ENCODE peak calls at places on chromosomes 2 and 18, in six cellular contexts. L, K, B, U, W and E are unnamed samples.

GRCh38 chr2:70938580-70938938 is 2.9 kb downstream of the ATP6V1B1 start:
- DNase-seq in L (no peak), K (no peak), B (no peak), U (no peak), W (no peak), E (no peak)

GRCh38 chr2:45543257-45543656 is 67.8 kb downstream of the SRBD1 start:
- DNase-seq in L (no peak), K (no peak), B (no peak), U (no peak), W (no peak), E (no peak)

GRCh38 chr2:113878743-113879142 is 11.1 kb upstream of the ACTR3 start:
- DNase-seq in L (no peak), K (no peak), B (no peak), U (no peak), W (peak; percentile 17), E (no peak)

GRCh38 chr2:208033701-208034502 is 8.6 kb upstream of the PLEKHM3 start:
- DNase-seq in L (no peak), K (peak; percentile 55), B (peak; percentile 51), U (peak; percentile 70), W (no peak), E (peak; percentile 80)

GRCh38 chr2:80238692-80239469 is 65.7 kb downstream of the LRRTM1 start:
- DNase-seq in L (no peak), K (peak; percentile 80), B (peak; percentile 49), U (peak; percentile 58), W (peak; percentile 24), E (no peak)

GRCh38 chr2:61664190-61664589 is 126.0 kb upstream of the XPO1 start:
- DNase-seq in L (no peak), K (no peak), B (no peak), U (no peak), W (no peak), E (no peak)

GRCh38 chr2:118774458-118775133 is 72.9 kb downstream of the EN1 start:
- DNase-seq in L (no peak), K (peak; percentile 88), B (peak; percentile 83), U (peak; percentile 29), W (peak; percentile 75), E (peak; percentile 89)

GRCh38 chr2:16031848-16032159 is 91.5 kb downstream of the MYCN start:
- DNase-seq in L (no peak), K (no peak), B (no peak), U (peak; percentile 70), W (no peak), E (peak; percentile 63)

GRCh38 chr2:190420822-190421221 is 12.7 kb downstream of the MFSD6 start:
- DNase-seq in L (no peak), K (no peak), B (no peak), U (no peak), W (no peak), E (no peak)

GRCh38 chr2:170711196-170711773 is 3.9 kb upstream of the SP5 start:
- DNase-seq in L (no peak), K (no peak), B (no peak), U (no peak), W (no peak), E (no peak)

GRCh38 chr2:10026940-10027569 is 16.3 kb upstream of the KLF11 start:
- DNase-seq in L (peak; percentile 62), K (no peak), B (no peak), U (no peak), W (no peak), E (no peak)

GRCh38 chr2:56182420-56182819 is 1.4 kb upstream of the CCDC85A start:
- DNase-seq in L (no peak), K (no peak), B (no peak), U (no peak), W (no peak), E (no peak)

GRCh38 chr2:172869861-172870260 is 134.2 kb downstream of the RAPGEF4 start:
- DNase-seq in L (no peak), K (no peak), B (no peak), U (no peak), W (no peak), E (no peak)

GRCh38 chr2:215797676-215798075 is 215.7 kb downstream of the MREG start:
- DNase-seq in L (no peak), K (no peak), B (no peak), U (no peak), W (no peak), E (no peak)

GRCh38 chr2:178473931-178474330 is 4.5 kb downstream of the FKBP7 start:
- DNase-seq in L (no peak), K (no peak), B (no peak), U (no peak), W (no peak), E (no peak)

GRCh38 chr2:38810488-38810887 is 32.5 kb downstream of the GEMIN6 start:
- DNase-seq in L (no peak), K (no peak), B (no peak), U (no peak), W (no peak), E (no peak)

GRCh38 chr2:54048117-54048785 is 67.2 kb upstream of the ACYP2 start:
- DNase-seq in L (no peak), K (no peak), B (no peak), U (no peak), W (no peak), E (no peak)

GRCh38 chr2:120832296-120833070 is 96.8 kb downstream of the GLI2 start:
- DNase-seq in L (peak; percentile 48), K (no peak), B (no peak), U (no peak), W (no peak), E (no peak)

GRCh38 chr2:146615778-146616177 is 1229.1 kb upstream of the ACVR2A start:
- DNase-seq in L (no peak), K (no peak), B (no peak), U (no peak), W (no peak), E (no peak)

GRCh38 chr2:33607137-33607781 is 8.2 kb upstream of the FAM98A start:
- DNase-seq in L (no peak), K (peak; percentile 78), B (peak; percentile 25), U (no peak), W (no peak), E (no peak)

GRCh38 chr18:32072321-32072720 is 19.4 kb upstream of the RNF138 start:
- DNase-seq in L (no peak), K (no peak), B (peak; percentile 20), U (no peak), W (no peak), E (no peak)

GRCh38 chr2:9419558-9419957 is 3.8 kb downstream of the ITGB1BP1 start:
- DNase-seq in L (no peak), K (no peak), B (no peak), U (no peak), W (no peak), E (no peak)

GRCh38 chr2:43169091-43169936 is 57.1 kb downstream of the ZFP36L2 start:
- DNase-seq in L (no peak), K (no peak), B (no peak), U (peak; percentile 91), W (no peak), E (no peak)

GRCh38 chr2:112800881-112801583 is 16.7 kb upstream of the IL1A start:
- DNase-seq in L (no peak), K (no peak), B (no peak), U (no peak), W (no peak), E (no peak)

GRCh38 chr2:229083606-229084349 is 187.3 kb downstream of the PID1 start:
- DNase-seq in L (no peak), K (no peak), B (no peak), U (peak; percentile 60), W (no peak), E (no peak)

GRCh38 chr2:198883604-198884003 is 574.1 kb downstream of the SATB2 start:
- DNase-seq in L (no peak), K (no peak), B (no peak), U (no peak), W (no peak), E (no peak)

GRCh38 chr2:42713920-42714319 is 50.0 kb downstream of the OXER1 start:
- DNase-seq in L (no peak), K (no peak), B (no peak), U (no peak), W (no peak), E (no peak)

GRCh38 chr18:46480187-46480586 is 176.8 kb downstream of the LOXHD1 start:
- DNase-seq in L (no peak), K (no peak), B (no peak), U (no peak), W (peak; percentile 54), E (no peak)
- TF ChIP-seq POLR2AphosphoS5 in L (no peak), K (no peak), B (no peak), U (no peak), W (no peak), E (no peak)

DNA sequence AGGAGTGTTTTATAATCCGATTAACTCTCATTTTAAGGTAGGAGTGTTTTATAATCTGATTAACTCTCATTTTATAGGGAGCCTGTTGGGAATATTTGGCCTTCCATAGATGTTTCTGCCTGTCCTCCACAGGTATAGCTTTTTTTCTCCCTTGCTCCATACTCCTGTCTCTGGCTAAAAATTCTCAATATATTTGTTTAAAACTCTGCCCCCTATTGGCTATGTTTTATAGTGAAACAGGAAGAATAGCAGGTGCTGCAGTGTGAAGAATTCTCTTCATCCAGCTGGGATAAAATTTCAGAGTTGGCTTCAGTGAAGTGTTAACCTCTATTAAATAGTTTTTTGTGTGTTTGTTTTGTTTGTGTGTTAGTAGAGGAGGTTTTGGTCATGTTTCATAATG is 1046.0 kb upstream of the TMEFF2 start:
- DNase-seq in L (no peak), K (no peak), B (peak; percentile 1), U (no peak), W (peak; percentile 4), E (no peak)
- TF ChIP-seq CTCF in L (no peak), K (peak; percentile 39), B (no peak), U (peak; percentile 9), W (peak; percentile 54), E (no peak)

GRCh38 chr2:96868555-96869280 is 1.2 kb downstream of the SEMA4C start:
- DNase-seq in L (peak; percentile 97), K (peak; percentile 86), B (peak; percentile 88), U (peak; percentile 85), W (peak; percentile 97), E (peak; percentile 96)
- TF ChIP-seq EP300 in L (no peak), K (no peak), B (no peak), U (no peak), W (no peak), E (no peak)

GRCh38 chr18:77087391-77088141 is 45.0 kb downstream of the MBP start:
- DNase-seq in L (peak; percentile 84), K (peak; percentile 66), B (no peak), U (peak; percentile 55), W (no peak), E (no peak)
- TF ChIP-seq POLR2AphosphoS5 in L (no peak), K (no peak), B (no peak), U (no peak), W (no peak), E (no peak)

GRCh38 chr18:25672490-25672889 is 320.5 kb upstream of the ZNF521 start:
- DNase-seq in L (no peak), K (peak; percentile 90), B (peak; percentile 29), U (no peak), W (no peak), E (no peak)
- TF ChIP-seq CTCF in L (no peak), K (peak; percentile 93), B (peak; percentile 12), U (no peak), W (peak; percentile 17), E (no peak)

GRCh38 chr2:84894131-84894586 is 11.3 kb upstream of the TMSB10 start:
- DNase-seq in L (peak; percentile 63), K (peak; percentile 60), B (no peak), U (no peak), W (no peak), E (no peak)
- TF ChIP-seq EP300 in L (no peak), K (no peak), B (no peak), U (no peak), W (no peak), E (no peak)